ENCODE peak calls at places on chromosomes 7 and 10, in five cellular contexts. One of them, this sample, is unnamed.

GRCh38 chr10:133133471-133134231 is 26.4 kb upstream of the KNDC1 start:
- DNase-seq in NT2/D1: no peak
- DNase-seq in PC-3: no peak
- DNase-seq in fibroblast of lung: no peak
- DNase-seq in K562: no peak
- DNase-seq in this sample: no peak

GRCh38 chr7:73423519-73424485 is 9.8 kb upstream of the FZD9 start:
- DNase-seq in NT2/D1: no peak
- DNase-seq in PC-3: no peak
- DNase-seq in fibroblast of lung: peak; percentile 21
- DNase-seq in K562: no peak
- DNase-seq in this sample: peak; percentile 24

GRCh38 chr7:69295971-69296370 is 302.3 kb upstream of the AUTS2 start:
- DNase-seq in NT2/D1: no peak
- DNase-seq in PC-3: no peak
- DNase-seq in fibroblast of lung: no peak
- DNase-seq in K562: no peak
- DNase-seq in this sample: no peak

GRCh38 chr10:84588426-84588825 is 260.0 kb downstream of the CCSER2 start:
- DNase-seq in NT2/D1: no peak
- DNase-seq in PC-3: no peak
- DNase-seq in fibroblast of lung: no peak
- DNase-seq in K562: no peak
- DNase-seq in this sample: no peak

GRCh38 chr7:100584677-100585510 is 1.0 kb downstream of the LRCH4 start:
- DNase-seq in NT2/D1: no peak
- DNase-seq in PC-3: peak; percentile 48
- DNase-seq in fibroblast of lung: peak; percentile 87
- DNase-seq in K562: peak; percentile 73
- DNase-seq in this sample: peak; percentile 74

GRCh38 chr10:119812684-119813083 is 60.0 kb downstream of the MCMBP start:
- DNase-seq in NT2/D1: no peak
- DNase-seq in PC-3: no peak
- DNase-seq in fibroblast of lung: no peak
- DNase-seq in K562: no peak
- DNase-seq in this sample: no peak

GRCh38 chr7:157612664-157613561 is 276.1 kb downstream of the DNAJB6 start:
- DNase-seq in NT2/D1: no peak
- DNase-seq in PC-3: peak; percentile 47
- DNase-seq in fibroblast of lung: peak; percentile 0
- DNase-seq in K562: no peak
- DNase-seq in this sample: no peak

GRCh38 chr7:100583132-100584045 is 2.5 kb downstream of the LRCH4 start:
- DNase-seq in NT2/D1: no peak
- DNase-seq in PC-3: no peak
- DNase-seq in fibroblast of lung: peak; percentile 72
- DNase-seq in K562: no peak
- DNase-seq in this sample: no peak

GRCh38 chr7:142739927-142740492 is 9.3 kb upstream of the PRSS1 start:
- DNase-seq in NT2/D1: no peak
- DNase-seq in PC-3: peak; percentile 42
- DNase-seq in fibroblast of lung: no peak
- DNase-seq in K562: no peak
- DNase-seq in this sample: no peak

GRCh38 chr7:92714280-92714679 is 122.1 kb downstream of the CDK6 start:
- DNase-seq in NT2/D1: no peak
- DNase-seq in PC-3: no peak
- DNase-seq in fibroblast of lung: no peak
- DNase-seq in K562: no peak
- DNase-seq in this sample: no peak

GRCh38 chr7:26609082-26609481 is 255.3 kb downstream of the SKAP2 start:
- DNase-seq in NT2/D1: no peak
- DNase-seq in PC-3: peak; percentile 91
- DNase-seq in fibroblast of lung: no peak
- DNase-seq in K562: no peak
- DNase-seq in this sample: no peak

GRCh38 chr10:58335306-58336005 is 650 bp downstream of the UBE2D1 start:
- DNase-seq in NT2/D1: no peak
- DNase-seq in PC-3: peak; percentile 94
- DNase-seq in fibroblast of lung: no peak
- DNase-seq in K562: peak; percentile 30
- DNase-seq in this sample: peak; percentile 61

GRCh38 chr7:73618538-73618937 is 5.8 kb downstream of the MLXIPL start:
- DNase-seq in NT2/D1: no peak
- DNase-seq in PC-3: no peak
- DNase-seq in fibroblast of lung: no peak
- DNase-seq in K562: peak; percentile 61
- DNase-seq in this sample: no peak

GRCh38 chr7:152709307-152710133 is 33.6 kb upstream of the XRCC2 start:
- DNase-seq in NT2/D1: no peak
- DNase-seq in PC-3: peak; percentile 44
- DNase-seq in fibroblast of lung: peak; percentile 17
- DNase-seq in K562: peak; percentile 39
- DNase-seq in this sample: no peak

GRCh38 chr10:53601260-53601875 is 828.8 kb upstream of the MBL2 start:
- DNase-seq in NT2/D1: peak; percentile 9
- DNase-seq in PC-3: peak; percentile 92
- DNase-seq in fibroblast of lung: peak; percentile 70
- DNase-seq in K562: peak; percentile 25
- DNase-seq in this sample: peak; percentile 70

GRCh38 chr10:116270691-116271592 is 2.1 kb downstream of the GFRA1 start:
- DNase-seq in NT2/D1: no peak
- DNase-seq in PC-3: no peak
- DNase-seq in fibroblast of lung: no peak
- DNase-seq in K562: no peak
- DNase-seq in this sample: peak; percentile 43

GRCh38 chr7:95662987-95663386 is 66.7 kb upstream of the PDK4 start:
- DNase-seq in NT2/D1: no peak
- DNase-seq in PC-3: no peak
- DNase-seq in fibroblast of lung: no peak
- DNase-seq in K562: no peak
- DNase-seq in this sample: no peak

GRCh38 chr10:93165367-93165766 is 91.7 kb downstream of the CYP26A1 start:
- DNase-seq in NT2/D1: no peak
- DNase-seq in PC-3: peak; percentile 13
- DNase-seq in fibroblast of lung: no peak
- DNase-seq in K562: no peak
- DNase-seq in this sample: peak; percentile 18

GRCh38 chr7:46559194-46559576 is 638.1 kb upstream of the IGFBP3 start:
- DNase-seq in NT2/D1: no peak
- DNase-seq in PC-3: peak; percentile 70
- DNase-seq in fibroblast of lung: peak; percentile 95
- DNase-seq in K562: no peak
- DNase-seq in this sample: peak; percentile 82

GRCh38 chr10:94146313-94146712 is 152.6 kb downstream of the PLCE1 start:
- DNase-seq in NT2/D1: no peak
- DNase-seq in PC-3: no peak
- DNase-seq in fibroblast of lung: no peak
- DNase-seq in K562: no peak
- DNase-seq in this sample: no peak

GRCh38 chr7:108146070-108146842 is 16.1 kb upstream of the LAMB4 start:
- DNase-seq in NT2/D1: peak; percentile 72
- DNase-seq in PC-3: peak; percentile 84
- DNase-seq in fibroblast of lung: peak; percentile 93
- DNase-seq in K562: peak; percentile 61
- DNase-seq in this sample: peak; percentile 95

GRCh38 chr10:119750391-119751230 is 24.8 kb downstream of the INPP5F start:
- DNase-seq in NT2/D1: peak; percentile 49
- DNase-seq in PC-3: peak; percentile 70
- DNase-seq in fibroblast of lung: peak; percentile 86
- DNase-seq in K562: peak; percentile 59
- DNase-seq in this sample: peak; percentile 93

GRCh38 chr10:94172332-94172731 is 178.6 kb downstream of the PLCE1 start:
- DNase-seq in NT2/D1: no peak
- DNase-seq in PC-3: peak; percentile 73
- DNase-seq in fibroblast of lung: no peak
- DNase-seq in K562: no peak
- DNase-seq in this sample: no peak

GRCh38 chr10:48257407-48257961 is 17.0 kb downstream of the FRMPD2 start:
- DNase-seq in NT2/D1: no peak
- DNase-seq in PC-3: no peak
- DNase-seq in fibroblast of lung: no peak
- DNase-seq in K562: no peak
- DNase-seq in this sample: no peak

GRCh38 chr7:87895363-87895762 is 19.1 kb downstream of the DBF4 start:
- DNase-seq in NT2/D1: no peak
- DNase-seq in PC-3: no peak
- DNase-seq in fibroblast of lung: no peak
- DNase-seq in K562: no peak
- DNase-seq in this sample: no peak

GRCh38 chr10:59493017-59493416 is 130.7 kb upstream of the FAM13C start:
- DNase-seq in NT2/D1: no peak
- DNase-seq in PC-3: no peak
- DNase-seq in fibroblast of lung: no peak
- DNase-seq in K562: no peak
- DNase-seq in this sample: no peak

GRCh38 chr7:70640266-70640833 is 491.6 kb upstream of the GALNT17 start:
- DNase-seq in NT2/D1: no peak
- DNase-seq in PC-3: no peak
- DNase-seq in fibroblast of lung: peak; percentile 58
- DNase-seq in K562: no peak
- DNase-seq in this sample: peak; percentile 55

DNA sequence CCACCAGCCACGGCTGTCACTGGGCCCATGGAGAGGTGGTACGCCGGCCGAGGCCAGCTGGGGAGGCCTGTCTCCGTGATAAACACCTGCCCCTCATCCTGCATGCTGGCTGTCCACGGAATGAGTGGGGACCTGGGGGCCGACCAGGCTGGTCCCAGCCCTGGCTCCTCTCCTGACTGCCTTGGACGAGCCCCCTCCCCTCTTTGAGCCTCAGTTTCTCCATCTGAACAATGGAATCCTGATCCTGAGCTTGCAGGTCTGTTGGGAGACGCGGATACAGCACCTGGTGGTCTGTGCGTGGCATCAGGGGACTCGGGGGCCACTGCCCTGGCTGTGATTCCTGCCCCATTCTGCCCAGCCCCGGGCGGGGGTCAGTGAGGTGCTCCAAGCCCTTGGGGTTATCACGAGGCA is 109.9 kb downstream of the MICALL2 start:
- DNase-seq in NT2/D1: no peak
- DNase-seq in PC-3: no peak
- DNase-seq in fibroblast of lung: no peak
- DNase-seq in K562: no peak
- DNase-seq in this sample: no peak
- H3K27me3 ChIP-seq in NT2/D1: no peaks in the 10 kb centered on the region
- H3K27me3 ChIP-seq in PC-3: peaks cover 41% of the 10 kb centered on the region
- H3K27me3 ChIP-seq in fibroblast of lung: no peaks in the 10 kb centered on the region
- H3K27me3 ChIP-seq in K562: peaks cover 33% of the 10 kb centered on the region
- H3K27me3 ChIP-seq in this sample: peaks cover 62% of the 10 kb centered on the region

DNA sequence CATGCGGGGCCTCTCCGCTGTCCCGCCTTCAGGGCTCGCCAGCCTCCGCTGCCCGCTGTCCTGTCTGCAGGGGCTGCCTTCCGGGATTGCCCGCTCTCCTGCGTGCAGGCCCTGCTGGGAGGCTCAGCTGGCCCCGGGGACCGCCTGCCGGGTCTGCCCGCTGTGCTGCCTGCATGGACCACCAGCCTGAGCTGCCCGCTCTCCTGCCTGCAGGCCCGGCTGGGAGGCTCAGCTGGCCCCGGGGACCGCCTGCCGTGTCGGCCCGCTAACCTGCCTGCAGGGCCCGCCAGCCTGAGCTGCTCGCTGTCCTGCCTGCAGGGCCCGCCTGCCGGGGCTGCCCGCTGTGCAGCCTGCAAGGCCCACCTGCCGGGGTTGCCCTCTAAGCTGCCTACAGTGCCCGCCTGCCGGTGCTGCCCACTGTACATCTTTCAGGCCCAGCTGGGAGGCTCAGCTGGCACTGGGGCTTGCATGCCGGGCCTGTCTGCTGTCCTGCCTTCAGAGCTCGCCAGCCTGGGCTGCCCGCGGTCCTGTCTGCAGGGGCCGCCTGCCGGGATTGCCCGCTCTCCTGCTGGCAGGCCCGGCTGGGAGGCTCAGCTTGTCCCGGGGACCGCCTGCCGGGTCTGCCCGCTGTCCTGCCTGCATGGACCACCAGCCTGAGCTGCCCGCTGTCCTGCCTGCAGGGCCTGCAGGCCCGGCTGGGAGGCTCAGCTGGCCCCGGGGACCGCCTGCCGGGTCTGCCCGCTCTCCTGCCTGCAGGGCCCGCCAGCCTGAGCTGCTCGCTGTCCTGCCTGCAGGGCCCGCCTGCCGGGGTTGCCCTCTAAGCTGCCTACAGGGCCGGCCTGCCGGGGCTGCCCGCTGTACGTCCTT is 165.1 kb downstream of the GLRX3 start:
- DNase-seq in NT2/D1: no peak
- DNase-seq in PC-3: no peak
- DNase-seq in fibroblast of lung: peak; percentile 80
- DNase-seq in K562: no peak
- DNase-seq in this sample: no peak
- H3K4me3 ChIP-seq in NT2/D1: no peak overlapping the region
- H3K4me3 ChIP-seq in PC-3: no peak overlapping the region
- H3K4me3 ChIP-seq in fibroblast of lung: no peak overlapping the region
- H3K4me3 ChIP-seq in K562: no peak overlapping the region
- H3K4me3 ChIP-seq in this sample: peak overlapping the region; percentile 68

GRCh38 chr10:79313320-79313719 is 33.9 kb upstream of the PPIF start:
- DNase-seq in NT2/D1: no peak
- DNase-seq in PC-3: no peak
- DNase-seq in fibroblast of lung: no peak
- DNase-seq in K562: no peak
- DNase-seq in this sample: no peak

GRCh38 chr10:79313911-79314439 is 33.3 kb upstream of the PPIF start:
- DNase-seq in NT2/D1: no peak
- DNase-seq in PC-3: no peak
- DNase-seq in fibroblast of lung: no peak
- DNase-seq in K562: no peak
- DNase-seq in this sample: no peak

GRCh38 chr10:79316671-79317431 is 30.4 kb upstream of the PPIF start:
- DNase-seq in NT2/D1: no peak
- DNase-seq in PC-3: peak; percentile 55
- DNase-seq in fibroblast of lung: no peak
- DNase-seq in K562: no peak
- DNase-seq in this sample: no peak

GRCh38 chr10:79315602-79315920 is 31.7 kb upstream of the PPIF start:
- DNase-seq in NT2/D1: no peak
- DNase-seq in PC-3: no peak
- DNase-seq in fibroblast of lung: no peak
- DNase-seq in K562: no peak
- DNase-seq in this sample: no peak

GRCh38 chr10:79314761-79315601 is 32.3 kb upstream of the PPIF start:
- DNase-seq in NT2/D1: no peak
- DNase-seq in PC-3: peak; percentile 49
- DNase-seq in fibroblast of lung: no peak
- DNase-seq in K562: no peak
- DNase-seq in this sample: no peak
- H3K9ac ChIP-seq in NT2/D1: no peak overlapping the region
- H3K9ac ChIP-seq in PC-3: no peak overlapping the region
- H3K9ac ChIP-seq in fibroblast of lung: no peak overlapping the region
- H3K9ac ChIP-seq in K562: peak overlapping the region; percentile 59
- H3K9ac ChIP-seq in this sample: no peak overlapping the region

GRCh38 chr7:23751852-23752251 is 41.8 kb downstream of the STK31 start:
- DNase-seq in NT2/D1: no peak
- DNase-seq in PC-3: no peak
- DNase-seq in fibroblast of lung: no peak
- DNase-seq in K562: no peak
- DNase-seq in this sample: no peak
- H3K27me3 ChIP-seq in NT2/D1: no peaks in the 10 kb centered on the region
- H3K27me3 ChIP-seq in PC-3: no peaks in the 10 kb centered on the region
- H3K27me3 ChIP-seq in fibroblast of lung: no peaks in the 10 kb centered on the region
- H3K27me3 ChIP-seq in K562: no peaks in the 10 kb centered on the region
- H3K27me3 ChIP-seq in this sample: no peaks in the 10 kb centered on the region

GRCh38 chr7:7152315-7152714 is 30.0 kb upstream of the C1GALT1 start:
- DNase-seq in NT2/D1: no peak
- DNase-seq in PC-3: no peak
- DNase-seq in fibroblast of lung: no peak
- DNase-seq in K562: no peak
- DNase-seq in this sample: no peak
- H3K4me3 ChIP-seq in NT2/D1: no peak overlapping the region
- H3K4me3 ChIP-seq in PC-3: no peak overlapping the region
- H3K4me3 ChIP-seq in fibroblast of lung: no peak overlapping the region
- H3K4me3 ChIP-seq in K562: no peak overlapping the region
- H3K4me3 ChIP-seq in this sample: no peak overlapping the region